ENCODE peak calls at places on chromosomes 11 and 22, in five cellular contexts. One of them, this sample, is unnamed.

GRCh38 chr11:120714448-120714847 is 202.9 kb downstream of the GRIK4 start:
- DNase-seq in cardiac muscle cell: no peak
- DNase-seq in kidney tubule cell: peak; percentile 83
- DNase-seq in stimulated activated CD8-positive, alpha-beta memory T cell treated with anti-CD3 and anti-CD28 coated beads, Interleukin-4, amount 100 ng/mL, for 4 hours: no peak
- DNase-seq in posterior cingulate gyrus: no peak
- DNase-seq in this sample: peak; percentile 33

GRCh38 chr11:76791861-76792260 is 8.7 kb downstream of the TSKU start:
- DNase-seq in cardiac muscle cell: no peak
- DNase-seq in kidney tubule cell: peak; percentile 32
- DNase-seq in stimulated activated CD8-positive, alpha-beta memory T cell treated with anti-CD3 and anti-CD28 coated beads, Interleukin-4, amount 100 ng/mL, for 4 hours: no peak
- DNase-seq in posterior cingulate gyrus: no peak
- DNase-seq in this sample: no peak

GRCh38 chr22:41230399-41230785 is 10.3 kb downstream of the CHADL start:
- DNase-seq in cardiac muscle cell: no peak
- DNase-seq in kidney tubule cell: no peak
- DNase-seq in stimulated activated CD8-positive, alpha-beta memory T cell treated with anti-CD3 and anti-CD28 coated beads, Interleukin-4, amount 100 ng/mL, for 4 hours: no peak
- DNase-seq in posterior cingulate gyrus: no peak
- DNase-seq in this sample: no peak

GRCh38 chr11:9914064-9914463 is 250.2 kb downstream of the SWAP70 start:
- DNase-seq in cardiac muscle cell: no peak
- DNase-seq in kidney tubule cell: no peak
- DNase-seq in stimulated activated CD8-positive, alpha-beta memory T cell treated with anti-CD3 and anti-CD28 coated beads, Interleukin-4, amount 100 ng/mL, for 4 hours: no peak
- DNase-seq in posterior cingulate gyrus: no peak
- DNase-seq in this sample: no peak

GRCh38 chr11:61906522-61906909 is 10.8 kb downstream of the RAB3IL1 start:
- DNase-seq in cardiac muscle cell: no peak
- DNase-seq in kidney tubule cell: no peak
- DNase-seq in stimulated activated CD8-positive, alpha-beta memory T cell treated with anti-CD3 and anti-CD28 coated beads, Interleukin-4, amount 100 ng/mL, for 4 hours: no peak
- DNase-seq in posterior cingulate gyrus: no peak
- DNase-seq in this sample: no peak

GRCh38 chr22:19036523-19037273 is 85.5 kb downstream of the DGCR2 start:
- DNase-seq in cardiac muscle cell: no peak
- DNase-seq in kidney tubule cell: peak; percentile 12
- DNase-seq in stimulated activated CD8-positive, alpha-beta memory T cell treated with anti-CD3 and anti-CD28 coated beads, Interleukin-4, amount 100 ng/mL, for 4 hours: no peak
- DNase-seq in posterior cingulate gyrus: no peak
- DNase-seq in this sample: no peak

GRCh38 chr22:40586781-40587180 is 49.7 kb downstream of the MRTFA start:
- DNase-seq in cardiac muscle cell: no peak
- DNase-seq in kidney tubule cell: no peak
- DNase-seq in stimulated activated CD8-positive, alpha-beta memory T cell treated with anti-CD3 and anti-CD28 coated beads, Interleukin-4, amount 100 ng/mL, for 4 hours: no peak
- DNase-seq in posterior cingulate gyrus: no peak
- DNase-seq in this sample: no peak

GRCh38 chr11:17328856-17329490 is 22.6 kb upstream of the NCR3LG1 start:
- DNase-seq in cardiac muscle cell: no peak
- DNase-seq in kidney tubule cell: no peak
- DNase-seq in stimulated activated CD8-positive, alpha-beta memory T cell treated with anti-CD3 and anti-CD28 coated beads, Interleukin-4, amount 100 ng/mL, for 4 hours: no peak
- DNase-seq in posterior cingulate gyrus: no peak
- DNase-seq in this sample: no peak

GRCh38 chr22:25525376-25525775 is 39.1 kb upstream of the GRK3 start:
- DNase-seq in cardiac muscle cell: no peak
- DNase-seq in kidney tubule cell: no peak
- DNase-seq in stimulated activated CD8-positive, alpha-beta memory T cell treated with anti-CD3 and anti-CD28 coated beads, Interleukin-4, amount 100 ng/mL, for 4 hours: no peak
- DNase-seq in posterior cingulate gyrus: no peak
- DNase-seq in this sample: no peak

GRCh38 chr22:28299760-28300159 is 379.9 kb downstream of the TTC28 start:
- DNase-seq in cardiac muscle cell: peak; percentile 12
- DNase-seq in kidney tubule cell: no peak
- DNase-seq in stimulated activated CD8-positive, alpha-beta memory T cell treated with anti-CD3 and anti-CD28 coated beads, Interleukin-4, amount 100 ng/mL, for 4 hours: no peak
- DNase-seq in posterior cingulate gyrus: no peak
- DNase-seq in this sample: no peak

GRCh38 chr11:15158351-15159015 is 43.8 kb downstream of the INSC start:
- DNase-seq in cardiac muscle cell: no peak
- DNase-seq in kidney tubule cell: peak; percentile 48
- DNase-seq in stimulated activated CD8-positive, alpha-beta memory T cell treated with anti-CD3 and anti-CD28 coated beads, Interleukin-4, amount 100 ng/mL, for 4 hours: no peak
- DNase-seq in posterior cingulate gyrus: no peak
- DNase-seq in this sample: no peak

GRCh38 chr22:23269441-23270211 is 89.3 kb downstream of the BCR start:
- DNase-seq in cardiac muscle cell: peak; percentile 15
- DNase-seq in kidney tubule cell: no peak
- DNase-seq in stimulated activated CD8-positive, alpha-beta memory T cell treated with anti-CD3 and anti-CD28 coated beads, Interleukin-4, amount 100 ng/mL, for 4 hours: no peak
- DNase-seq in posterior cingulate gyrus: no peak
- DNase-seq in this sample: no peak

GRCh38 chr11:45259607-45260006 is 26.5 kb downstream of the SYT13 start:
- DNase-seq in cardiac muscle cell: no peak
- DNase-seq in kidney tubule cell: peak; percentile 97
- DNase-seq in stimulated activated CD8-positive, alpha-beta memory T cell treated with anti-CD3 and anti-CD28 coated beads, Interleukin-4, amount 100 ng/mL, for 4 hours: no peak
- DNase-seq in posterior cingulate gyrus: no peak
- DNase-seq in this sample: peak; percentile 47

GRCh38 chr11:64659417-64660144 is 63.4 kb downstream of the NRXN2 start:
- DNase-seq in cardiac muscle cell: no peak
- DNase-seq in kidney tubule cell: peak; percentile 92
- DNase-seq in stimulated activated CD8-positive, alpha-beta memory T cell treated with anti-CD3 and anti-CD28 coated beads, Interleukin-4, amount 100 ng/mL, for 4 hours: no peak
- DNase-seq in posterior cingulate gyrus: peak; percentile 14
- DNase-seq in this sample: no peak

GRCh38 chr22:42439821-42440674 is 7.8 kb upstream of the NFAM1 start:
- DNase-seq in cardiac muscle cell: no peak
- DNase-seq in kidney tubule cell: peak; percentile 39
- DNase-seq in stimulated activated CD8-positive, alpha-beta memory T cell treated with anti-CD3 and anti-CD28 coated beads, Interleukin-4, amount 100 ng/mL, for 4 hours: no peak
- DNase-seq in posterior cingulate gyrus: no peak
- DNase-seq in this sample: no peak

GRCh38 chr11:16812274-16812673 is 73.8 kb downstream of the C11orf58 start:
- DNase-seq in cardiac muscle cell: no peak
- DNase-seq in kidney tubule cell: no peak
- DNase-seq in stimulated activated CD8-positive, alpha-beta memory T cell treated with anti-CD3 and anti-CD28 coated beads, Interleukin-4, amount 100 ng/mL, for 4 hours: no peak
- DNase-seq in posterior cingulate gyrus: no peak
- DNase-seq in this sample: no peak

GRCh38 chr22:38317995-38318715 is 922 bp upstream of the CSNK1E start:
- DNase-seq in cardiac muscle cell: no peak
- DNase-seq in kidney tubule cell: peak; percentile 95
- DNase-seq in stimulated activated CD8-positive, alpha-beta memory T cell treated with anti-CD3 and anti-CD28 coated beads, Interleukin-4, amount 100 ng/mL, for 4 hours: no peak
- DNase-seq in posterior cingulate gyrus: peak; percentile 32
- DNase-seq in this sample: peak; percentile 93

GRCh38 chr22:41994506-41994905 is 4.1 kb upstream of the WBP2NL start:
- DNase-seq in cardiac muscle cell: no peak
- DNase-seq in kidney tubule cell: peak; percentile 6
- DNase-seq in stimulated activated CD8-positive, alpha-beta memory T cell treated with anti-CD3 and anti-CD28 coated beads, Interleukin-4, amount 100 ng/mL, for 4 hours: no peak
- DNase-seq in posterior cingulate gyrus: no peak
- DNase-seq in this sample: no peak

GRCh38 chr11:74462009-74462408 is 5.3 kb downstream of the KCNE3 start:
- DNase-seq in cardiac muscle cell: no peak
- DNase-seq in kidney tubule cell: no peak
- DNase-seq in stimulated activated CD8-positive, alpha-beta memory T cell treated with anti-CD3 and anti-CD28 coated beads, Interleukin-4, amount 100 ng/mL, for 4 hours: no peak
- DNase-seq in posterior cingulate gyrus: no peak
- DNase-seq in this sample: no peak

GRCh38 chr11:57763568-57763967 is 2.0 kb downstream of the CTNND1 start:
- DNase-seq in cardiac muscle cell: peak; percentile 50
- DNase-seq in kidney tubule cell: peak; percentile 52
- DNase-seq in stimulated activated CD8-positive, alpha-beta memory T cell treated with anti-CD3 and anti-CD28 coated beads, Interleukin-4, amount 100 ng/mL, for 4 hours: no peak
- DNase-seq in posterior cingulate gyrus: no peak
- DNase-seq in this sample: peak; percentile 28

GRCh38 chr11:58507355-58507754 is 550 bp downstream of the OR5B21 start:
- DNase-seq in cardiac muscle cell: no peak
- DNase-seq in kidney tubule cell: no peak
- DNase-seq in stimulated activated CD8-positive, alpha-beta memory T cell treated with anti-CD3 and anti-CD28 coated beads, Interleukin-4, amount 100 ng/mL, for 4 hours: no peak
- DNase-seq in posterior cingulate gyrus: no peak
- DNase-seq in this sample: no peak

GRCh38 chr11:79076526-79077115 is 364.2 kb downstream of the TENM4 start:
- DNase-seq in cardiac muscle cell: no peak
- DNase-seq in kidney tubule cell: no peak
- DNase-seq in stimulated activated CD8-positive, alpha-beta memory T cell treated with anti-CD3 and anti-CD28 coated beads, Interleukin-4, amount 100 ng/mL, for 4 hours: no peak
- DNase-seq in posterior cingulate gyrus: peak; percentile 42
- DNase-seq in this sample: no peak

GRCh38 chr11:44380009-44380313 is 70.0 kb upstream of the ALX4 start:
- DNase-seq in cardiac muscle cell: no peak
- DNase-seq in kidney tubule cell: no peak
- DNase-seq in stimulated activated CD8-positive, alpha-beta memory T cell treated with anti-CD3 and anti-CD28 coated beads, Interleukin-4, amount 100 ng/mL, for 4 hours: no peak
- DNase-seq in posterior cingulate gyrus: no peak
- DNase-seq in this sample: no peak

GRCh38 chr11:12075822-12076821 is 34.3 kb upstream of the MICAL2 start:
- DNase-seq in cardiac muscle cell: no peak
- DNase-seq in kidney tubule cell: peak; percentile 97
- DNase-seq in stimulated activated CD8-positive, alpha-beta memory T cell treated with anti-CD3 and anti-CD28 coated beads, Interleukin-4, amount 100 ng/mL, for 4 hours: no peak
- DNase-seq in posterior cingulate gyrus: no peak
- DNase-seq in this sample: peak; percentile 99

GRCh38 chr22:29824677-29825076 is 13.4 kb downstream of the ASCC2 start:
- DNase-seq in cardiac muscle cell: no peak
- DNase-seq in kidney tubule cell: no peak
- DNase-seq in stimulated activated CD8-positive, alpha-beta memory T cell treated with anti-CD3 and anti-CD28 coated beads, Interleukin-4, amount 100 ng/mL, for 4 hours: no peak
- DNase-seq in posterior cingulate gyrus: no peak
- DNase-seq in this sample: no peak

This sample was measured in kidney glomerular epithelial cell.